ENCODE peak calls at places on chromosomes 6 and 20, in four cellular contexts. R is Kasumi-1, H is AML-193, L is B cell. U is an unnamed sample.

GRCh38 chr6:34295721-34296120 is 46.9 kb upstream of the SMIM29 start:
- DNase-seq in R (peak), H (no peak), L (peak), U (no peak)

GRCh38 chr20:43669332-43669731 is 2.4 kb downstream of the MYBL2 start:
- DNase-seq in R (no peak), H (peak), L (no peak), U (no peak)

GRCh38 chr6:89145962-89146747 is at the start of gene PM20D2:
- DNase-seq in R (peak), H (peak), L (peak), U (peak)

GRCh38 chr6:85449818-85450577 is at the start of gene NT5E:
- DNase-seq in R (peak), H (no peak), L (peak), U (no peak)

GRCh38 chr20:59560588-59561227 is 43.6 kb upstream of the PHACTR3 start:
- DNase-seq in R (peak), H (peak), L (no peak), U (no peak)

GRCh38 chr6:35790683-35791082 is 6.4 kb downstream of the CLPS start:
- DNase-seq in R (no peak), H (no peak), L (no peak), U (no peak)

GRCh38 chr6:147821266-147821665 is 312.8 kb downstream of the SAMD5 start:
- DNase-seq in R (no peak), H (no peak), L (no peak), U (no peak)

GRCh38 chr6:82506526-82506925 is 142.9 kb downstream of the TPBG start:
- DNase-seq in R (no peak), H (no peak), L (no peak), U (no peak)

GRCh38 chr6:30344191-30344867 is 627 bp upstream of the RPP21 start:
- DNase-seq in R (no peak), H (no peak), L (no peak), U (no peak)

GRCh38 chr6:167422934-167423333 is 98.0 kb downstream of the TTLL2 start:
- DNase-seq in R (no peak), H (no peak), L (no peak), U (no peak)

GRCh38 chr20:6026051-6026450 is 27.8 kb downstream of the LRRN4 start:
- DNase-seq in R (peak), H (no peak), L (no peak), U (no peak)

GRCh38 chr20:20371133-20371532 is 3.2 kb downstream of the INSM1 start:
- DNase-seq in R (no peak), H (no peak), L (no peak), U (no peak)

GRCh38 chr20:33532753-33533459 is 43.0 kb downstream of the CBFA2T2 start:
- DNase-seq in R (no peak), H (no peak), L (no peak), U (no peak)

GRCh38 chr20:57558614-57559285 is 2.2 kb upstream of the PCK1 start:
- DNase-seq in R (no peak), H (no peak), L (no peak), U (no peak)

GRCh38 chr6:150993253-150993652 is 127.8 kb downstream of the MTHFD1L start:
- DNase-seq in R (no peak), H (no peak), L (no peak), U (no peak)

GRCh38 chr20:20843982-20844381 is 131.5 kb upstream of the RALGAPA2 start:
- DNase-seq in R (peak), H (no peak), L (no peak), U (no peak)

GRCh38 chr6:168219167-168219566 is 100.4 kb downstream of the DACT2 start:
- DNase-seq in R (no peak), H (no peak), L (no peak), U (no peak)

GRCh38 chr6:1610497-1611321 is 994 bp downstream of the FOXC1 start:
- DNase-seq in R (no peak), H (no peak), L (peak), U (no peak)

GRCh38 chr20:47489448-47489872 is 12.2 kb upstream of the NCOA3 start:
- DNase-seq in R (peak), H (no peak), L (peak), U (no peak)

GRCh38 chr6:78611886-78612480 is 255.4 kb upstream of the IRAK1BP1 start:
- DNase-seq in R (peak), H (peak), L (no peak), U (no peak)

GRCh38 chr6:112234596-112234995 is 19.8 kb downstream of the LAMA4 start:
- DNase-seq in R (no peak), H (no peak), L (no peak), U (no peak)

GRCh38 chr6:25449774-25450173 is 170.6 kb downstream of the CARMIL1 start:
- DNase-seq in R (no peak), H (no peak), L (no peak), U (peak)

GRCh38 chr6:111667921-111668320 is 62.2 kb upstream of the TRAF3IP2 start:
- DNase-seq in R (no peak), H (no peak), L (no peak), U (no peak)

GRCh38 chr6:157712585-157713295 is 110.3 kb upstream of the SNX9 start:
- DNase-seq in R (no peak), H (no peak), L (no peak), U (no peak)

GRCh38 chr6:31204751-31205145 is 34.3 kb upstream of the POU5F1 start:
- DNase-seq in R (no peak), H (no peak), L (no peak), U (no peak)

GRCh38 chr20:24589381-24589780 is 120.0 kb downstream of the SYNDIG1 start:
- DNase-seq in R (no peak), H (no peak), L (no peak), U (no peak)

GRCh38 chr20:39292193-39292736 is 330.1 kb downstream of the DHX35 start:
- DNase-seq in R (no peak), H (no peak), L (no peak), U (no peak)

GRCh38 chr20:62900692-62901584 is 25.4 kb downstream of the DIDO1 start:
- DNase-seq in R (peak), H (no peak), L (peak), U (peak)

GRCh38 chr6:170067923-170068360 is 222.9 kb downstream of the DLL1 start:
- DNase-seq in R (no peak), H (no peak), L (no peak), U (no peak)

U was measured in DMS 273 treated with DMSO at 0.1 percent for 48 hours.